ENCODE peak calls at places on chromosome 7, in seven cellular contexts. H, U, X, K, J, Z and V are unnamed samples.

GRCh38 chr7:40826419-40827216 is 691.8 kb downstream of the SUGCT start:
- DNase-seq in K (no peak), X (no peak), U (no peak), J (no peak), Z (peak; percentile 61), H (no peak), V (peak; percentile 57)

GRCh38 chr7:157495177-157495553 is 158.4 kb downstream of the DNAJB6 start:
- DNase-seq in H (no peak), J (no peak), X (no peak), Z (no peak), K (no peak), U (no peak), V (no peak)

GRCh38 chr7:49776994-49777393 is 3.6 kb downstream of the VWC2 start:
- DNase-seq in K (peak; percentile 20), X (no peak), J (no peak), H (no peak), U (no peak), Z (no peak), V (no peak)

GRCh38 chr7:24192701-24193100 is 91.3 kb upstream of the NPY start:
- DNase-seq in J (no peak), U (no peak), Z (no peak), H (no peak), K (no peak), X (no peak), V (no peak)

GRCh38 chr7:3095046-3095445 is 51.4 kb upstream of the CARD11 start:
- DNase-seq in K (no peak), H (peak; percentile 71), U (no peak), X (no peak), J (no peak), Z (peak; percentile 30), V (no peak)

GRCh38 chr7:144391823-144392255 is 11.7 kb downstream of the NOBOX start:
- DNase-seq in H (no peak), K (peak; percentile 52), J (peak; percentile 43), Z (no peak), U (peak; percentile 26), X (peak; percentile 70), V (peak; percentile 77)

GRCh38 chr7:77538186-77538907 is 1.3 kb downstream of the PTPN12 start:
- DNase-seq in Z (peak; percentile 88), H (peak; percentile 89), J (peak; percentile 88), U (peak; percentile 90), X (peak; percentile 96), K (peak; percentile 97), V (peak; percentile 85)

GRCh38 chr7:106367018-106367420 is 82.2 kb upstream of the NAMPT start:
- DNase-seq in J (no peak), K (no peak), U (no peak), H (peak; percentile 48), X (peak; percentile 52), Z (no peak), V (peak; percentile 65)

GRCh38 chr7:11330717-11331116 is 357.0 kb downstream of the PHF14 start:
- DNase-seq in H (no peak), X (no peak), J (no peak), K (no peak), Z (no peak), U (no peak), V (no peak)

GRCh38 chr7:139762886-139763285 is 14.9 kb downstream of the HIPK2 start:
- DNase-seq in H (no peak), K (no peak), Z (no peak), J (no peak), X (peak; percentile 70), U (no peak), V (peak; percentile 60)

GRCh38 chr7:18520450-18521235 is 25.1 kb downstream of the HDAC9 start:
- DNase-seq in X (peak; percentile 72), H (no peak), K (no peak), Z (no peak), J (no peak), U (no peak), V (peak; percentile 72)

GRCh38 chr7:55308186-55308929 is 56.8 kb upstream of the LANCL2 start:
- DNase-seq in K (no peak), U (no peak), Z (peak; percentile 64), X (peak; percentile 30), H (no peak), J (no peak), V (peak; percentile 92)

GRCh38 chr7:107152011-107152410 is 16.8 kb upstream of the HBP1 start:
- DNase-seq in H (no peak), J (no peak), X (peak; percentile 73), Z (peak; percentile 42), K (peak; percentile 19), U (no peak), V (peak; percentile 70)

GRCh38 chr7:1819258-1819841 is 149.3 kb downstream of the ELFN1 start:
- DNase-seq in X (no peak), Z (peak; percentile 3), K (no peak), J (no peak), U (no peak), H (peak; percentile 37), V (no peak)

GRCh38 chr7:21099432-21099831 is 312.7 kb upstream of the SP8 start:
- DNase-seq in H (no peak), X (no peak), K (no peak), U (no peak), Z (no peak), J (no peak), V (no peak)

GRCh38 chr7:36600869-36601530 is 123.3 kb downstream of the AOAH start:
- DNase-seq in H (no peak), J (no peak), Z (no peak), X (peak; percentile 52), U (no peak), K (peak; percentile 34), V (peak; percentile 72)

GRCh38 chr7:74464931-74465906 is 11.5 kb downstream of the GTF2IRD1 start:
- DNase-seq in K (no peak), Z (peak; percentile 80), H (peak; percentile 57), J (no peak), U (no peak), X (no peak), V (no peak)

GRCh38 chr7:136953386-136953785 is 84.9 kb downstream of the CHRM2 start:
- DNase-seq in X (peak; percentile 52), H (no peak), U (no peak), J (no peak), K (no peak), Z (no peak), V (peak; percentile 73)

GRCh38 chr7:35530124-35531109 is 164.5 kb downstream of the HERPUD2 start:
- DNase-seq in U (no peak), H (no peak), X (no peak), Z (no peak), J (no peak), K (no peak), V (no peak)

GRCh38 chr7:33101916-33102315 is 7.3 kb downstream of the RP9 start:
- DNase-seq in J (no peak), U (no peak), Z (no peak), X (no peak), K (no peak), H (no peak), V (no peak)

GRCh38 chr7:93719546-93719945 is 145.0 kb upstream of the CALCR start:
- DNase-seq in X (peak; percentile 55), J (no peak), U (no peak), K (peak; percentile 11), Z (no peak), H (no peak), V (peak; percentile 97)

GRCh38 chr7:141709318-141709717 is 1.2 kb downstream of the WEE2 start:
- DNase-seq in U (no peak), H (no peak), X (no peak), J (no peak), Z (no peak), K (no peak), V (no peak)

DNA sequence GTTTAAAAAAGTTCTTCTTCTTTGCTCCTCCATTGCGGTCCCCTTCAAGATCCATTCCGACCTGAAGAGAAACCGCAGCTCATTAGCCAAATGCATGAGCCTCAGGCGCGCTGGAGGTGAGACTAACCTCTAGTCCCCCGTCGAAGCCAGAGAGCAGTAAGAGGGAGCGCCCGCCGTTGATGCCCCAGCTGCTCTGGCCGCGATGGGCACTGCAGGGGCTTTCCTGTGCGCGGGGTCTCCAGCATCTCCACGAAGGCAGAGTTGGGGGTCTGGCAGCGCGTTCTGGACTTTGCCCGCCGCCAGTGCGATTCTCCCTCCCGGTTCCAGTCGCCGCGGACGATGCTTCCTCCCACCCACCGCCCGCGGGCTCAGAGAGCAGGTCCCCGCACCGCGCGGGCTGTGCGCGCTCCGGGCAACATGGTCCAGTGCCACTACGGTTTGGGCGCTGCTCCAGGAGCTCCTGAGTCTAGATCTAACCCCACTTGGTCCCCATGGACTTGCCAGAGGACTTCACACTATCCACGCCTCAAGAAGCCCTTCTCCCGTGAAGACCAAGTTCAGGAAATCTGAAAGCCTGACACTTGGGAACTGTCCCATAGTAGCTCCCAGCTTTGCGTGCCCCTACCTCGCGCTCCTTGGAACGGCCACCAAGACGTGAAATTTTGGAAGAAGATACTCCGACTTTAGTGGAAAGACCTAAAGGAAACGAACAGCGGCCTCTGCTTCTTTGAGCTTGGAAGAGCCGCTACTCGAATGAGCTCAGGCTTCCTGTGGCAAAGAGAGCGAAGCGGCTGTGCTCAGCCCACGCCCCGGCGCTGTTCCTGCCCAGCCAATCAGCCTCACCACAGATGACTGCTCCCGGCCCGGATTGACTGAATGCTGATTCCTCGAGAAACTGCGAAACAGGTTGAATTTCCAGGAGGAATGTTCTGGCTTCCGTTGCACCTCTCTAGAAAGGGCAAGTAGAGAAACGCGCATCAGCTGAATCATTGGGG is at the start of gene ABCB1:
- DNase-seq in H (peak; percentile 46), X (peak; percentile 40), K (peak; percentile 9), Z (no peak), U (peak; percentile 47), J (no peak), V (peak; percentile 39)
- TF ChIP-seq CTCF in H (no peak), X (no peak), K (no peak), Z (no peak), U (no peak), J (no peak), V (no peak)

GRCh38 chr7:150516956-150517355 is 2.3 kb downstream of the GIMAP7 start:
- DNase-seq in K (no peak), Z (no peak), U (no peak), J (no peak), H (no peak), X (no peak), V (no peak)

GRCh38 chr7:150519310-150519709 is 4.6 kb downstream of the GIMAP7 start:
- DNase-seq in X (no peak), Z (no peak), J (no peak), U (no peak), K (no peak), H (no peak), V (no peak)

GRCh38 chr7:150515752-150516151 is 1.1 kb downstream of the GIMAP7 start:
- DNase-seq in H (no peak), K (no peak), X (no peak), U (no peak), J (no peak), Z (no peak), V (no peak)

GRCh38 chr7:150524018-150524417 is 9.3 kb downstream of the GIMAP7 start:
- DNase-seq in U (no peak), K (no peak), H (no peak), Z (no peak), X (no peak), J (no peak), V (no peak)

GRCh38 chr7:150520145-150520544 is 5.5 kb downstream of the GIMAP7 start:
- DNase-seq in H (no peak), J (no peak), K (no peak), U (no peak), X (no peak), Z (no peak), V (no peak)
- H3K4me3 ChIP-seq in H (peak overlapping the region; percentile 63), J (no peak overlapping the region), K (no peak overlapping the region), U (no peak overlapping the region), X (no peak overlapping the region), Z (no peak overlapping the region), V (no peak overlapping the region)

GRCh38 chr7:50801907-50802306 is 19.2 kb upstream of the GRB10 start:
- DNase-seq in J (no peak), U (no peak), X (no peak), H (no peak), K (peak; percentile 43), Z (no peak), V (no peak)
- TF ChIP-seq CTCF in J (peak; percentile 39), U (no peak), X (peak; percentile 5), H (no peak), K (peak; percentile 8), Z (peak; percentile 56), V (peak; percentile 36)

GRCh38 chr7:4682621-4683042 is 537 bp downstream of the FOXK1 start:
- DNase-seq in J (no peak), U (peak; percentile 53), X (no peak), Z (no peak), K (peak; percentile 74), H (peak; percentile 82), V (peak; percentile 77)
- H3K4me3 ChIP-seq in J (peak overlapping the region; percentile 90), U (peak overlapping the region; percentile 77), X (peak overlapping the region; percentile 85), Z (peak overlapping the region; percentile 66), K (peak overlapping the region; percentile 74), H (peak overlapping the region; percentile 88), V (peak overlapping the region; percentile 86)